ENCODE peak calls at places on chromosome 4, in eight cellular contexts. Y is fibroblast of lung, Z is left lung, G is heart right ventricle, L is ascending aorta, I is heart left ventricle, X is left ventricle myocardium inferior, W is RWPE2. P is an unnamed sample. For H3K4me1 and H3K9me3, the result is how much of the 10 kb centered on the place peaks cover.

GRCh38 chr4:23934915-23935314 is 45.1 kb upstream of the PPARGC1A start:
- DNase-seq in Z (no peak), Y (peak), L (no peak), X (peak), G (peak), W (no peak), I (peak), P (peak)

GRCh38 chr4:152239216-152239615 is 296.7 kb downstream of the FBXW7 start:
- DNase-seq in Z (no peak), W (no peak), X (no peak), Y (no peak), G (no peak), L (no peak), I (no peak), P (no peak)

GRCh38 chr4:101419324-101420135 is 72.2 kb upstream of the PPP3CA start:
- DNase-seq in Y (peak), W (no peak), Z (no peak), L (no peak), I (no peak), X (no peak), G (peak), P (no peak)

GRCh38 chr4:142703694-142704309 is 142.3 kb downstream of the INPP4B start:
- DNase-seq in G (no peak), Y (no peak), L (no peak), X (no peak), W (no peak), I (no peak), Z (no peak), P (no peak)

GRCh38 chr4:25865586-25865985 is 2.8 kb upstream of the SEL1L3 start:
- DNase-seq in X (no peak), Z (no peak), L (no peak), W (peak), Y (no peak), G (no peak), I (no peak), P (no peak)

GRCh38 chr4:98706200-98706813 is 47.9 kb upstream of the TSPAN5 start:
- DNase-seq in W (no peak), I (no peak), Z (no peak), L (no peak), Y (no peak), X (no peak), G (no peak), P (no peak)

GRCh38 chr4:16859031-16859430 is 39.4 kb downstream of the LDB2 start:
- DNase-seq in X (no peak), Y (no peak), L (no peak), W (no peak), I (no peak), G (no peak), Z (no peak), P (no peak)

GRCh38 chr4:54541426-54542118 is 116.2 kb upstream of the KIT start:
- DNase-seq in G (no peak), X (no peak), Y (no peak), I (no peak), L (no peak), W (no peak), Z (no peak), P (peak)

GRCh38 chr4:164215113-164215741 is 538.7 kb upstream of the SMIM31 start:
- DNase-seq in W (no peak), Z (no peak), Y (no peak), X (no peak), G (no peak), L (no peak), I (no peak), P (peak)

GRCh38 chr4:163755013-163755412 is 260.5 kb downstream of the TMA16 start:
- DNase-seq in W (no peak), Z (no peak), L (no peak), Y (peak), X (no peak), I (no peak), G (no peak), P (no peak)

GRCh38 chr4:141192564-141192963 is 28.1 kb upstream of the ZNF330 start:
- DNase-seq in L (no peak), Z (no peak), G (no peak), Y (no peak), W (no peak), I (no peak), X (no peak), P (no peak)

GRCh38 chr4:85823295-85823694 is 348.3 kb downstream of the ARHGAP24 start:
- DNase-seq in G (peak), W (no peak), X (no peak), I (peak), L (no peak), Z (no peak), Y (peak), P (peak)

GRCh38 chr4:113760094-113760851 is 1.3 kb downstream of the CAMK2D start:
- DNase-seq in W (no peak), I (peak), Y (peak), L (no peak), Z (peak), X (peak), G (no peak), P (peak)

GRCh38 chr4:120630432-120630831 is 292.1 kb downstream of the PRDM5 start:
- DNase-seq in Z (no peak), I (no peak), W (no peak), Y (peak), G (no peak), L (no peak), X (no peak), P (peak)

GRCh38 chr4:28256295-28256694 is 1395.7 kb downstream of the STIM2 start:
- DNase-seq in W (no peak), X (no peak), G (no peak), I (no peak), Z (no peak), Y (no peak), L (no peak), P (no peak)

GRCh38 chr4:15712214-15712613 is 9.3 kb downstream of the BST1 start:
- DNase-seq in Z (no peak), Y (no peak), I (no peak), W (no peak), G (no peak), L (no peak), X (no peak), P (no peak)

GRCh38 chr4:175215657-175216056 is 297.5 kb downstream of the ADAM29 start:
- DNase-seq in W (no peak), X (no peak), L (no peak), G (no peak), I (no peak), Z (no peak), Y (no peak), P (no peak)

GRCh38 chr4:136355970-136356369 is 1176.3 kb downstream of the PCDH18 start:
- DNase-seq in L (no peak), Y (no peak), W (no peak), I (no peak), Z (no peak), G (no peak), X (no peak), P (no peak)

GRCh38 chr4:124631760-124632159 is 80.8 kb downstream of the ANKRD50 start:
- DNase-seq in G (peak), I (no peak), X (no peak), L (no peak), Y (peak), Z (no peak), W (peak), P (peak)

GRCh38 chr4:148118628-148119027 is 323.6 kb downstream of the NR3C2 start:
- DNase-seq in Y (no peak), W (no peak), I (no peak), L (no peak), X (no peak), G (no peak), Z (no peak), P (peak)

GRCh38 chr4:186765673-186766546 is 42.3 kb upstream of the FAT1 start:
- DNase-seq in Z (no peak), L (no peak), X (no peak), I (no peak), G (no peak), W (peak), Y (no peak), P (peak)

GRCh38 chr4:184792950-184793555 is 32.7 kb downstream of the ACSL1 start:
- DNase-seq in Y (peak), W (peak), I (no peak), X (no peak), G (no peak), L (no peak), Z (no peak), P (peak)

GRCh38 chr4:13963601-13964000 is 336.1 kb upstream of the BOD1L1 start:
- DNase-seq in I (no peak), G (no peak), Y (peak), X (no peak), Z (no peak), L (no peak), W (no peak), P (no peak)

GRCh38 chr4:166421556-166422156 is 548.6 kb downstream of the TLL1 start:
- DNase-seq in W (no peak), Z (peak), I (no peak), X (no peak), Y (peak), L (no peak), G (no peak), P (no peak)

GRCh38 chr4:158938462-158939044 is 164.3 kb upstream of the RAPGEF2 start:
- DNase-seq in W (no peak), X (no peak), Z (no peak), G (no peak), Y (peak), I (no peak), L (no peak), P (no peak)

GRCh38 chr4:127162741-127163140 is 470.0 kb upstream of the INTU start:
- DNase-seq in I (no peak), G (no peak), X (no peak), L (no peak), W (no peak), Z (no peak), Y (peak), P (no peak)

GRCh38 chr4:36402008-36402758 is 120.8 kb downstream of the DTHD1 start:
- DNase-seq in Z (no peak), G (no peak), W (no peak), I (no peak), Y (no peak), X (no peak), L (no peak), P (no peak)

GRCh38 chr4:37648084-37648817 is 37.9 kb downstream of the RELL1 start:
- DNase-seq in Y (peak), W (peak), X (peak), Z (no peak), I (peak), L (no peak), G (peak), P (no peak)

GRCh38 chr4:73904491-73904890 is 35.3 kb downstream of the CXCL1 start:
- DNase-seq in L (no peak), W (no peak), Y (peak), I (no peak), X (peak), G (no peak), Z (no peak), P (no peak)

GRCh38 chr4:55184600-55185523 is 59.5 kb upstream of the KDR start:
- DNase-seq in Y (peak), W (no peak), Z (no peak), X (peak), L (no peak), I (peak), G (no peak), P (no peak)

DNA sequence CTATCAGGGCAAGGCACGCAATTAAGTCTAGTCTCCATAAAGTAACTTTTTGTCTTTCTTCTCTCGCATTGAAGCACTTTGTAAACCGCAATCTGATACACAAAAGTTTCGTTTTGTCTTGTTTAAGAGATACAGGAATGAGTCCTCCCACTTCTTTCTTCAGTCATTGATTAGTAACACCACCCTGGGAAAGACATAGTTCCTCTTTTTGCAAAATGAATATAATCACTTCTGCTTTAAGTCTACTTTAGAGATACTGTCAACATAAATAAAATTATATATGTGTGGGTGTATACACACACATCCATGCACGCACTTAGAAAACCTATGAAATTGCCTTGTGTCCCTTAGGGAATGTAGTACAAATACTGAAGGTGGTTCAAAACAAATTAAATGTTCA is 11.7 kb downstream of the COQ2 start:
- DNase-seq in I (no peak), G (no peak), X (no peak), Y (no peak), L (no peak), Z (no peak), W (no peak), P (no peak)
- H3K4me1 ChIP-seq in I (under half), G (under half), X (under half), Y (under half), L (under half), Z (under half), W (under half), P (under half)

GRCh38 chr4:38931125-38931524 is 63.5 kb downstream of the FAM114A1 start:
- DNase-seq in Y (no peak), L (no peak), W (no peak), X (no peak), G (no peak), Z (no peak), I (no peak), P (no peak)

GRCh38 chr4:38930696-38931095 is 63.1 kb downstream of the FAM114A1 start:
- DNase-seq in L (no peak), Z (no peak), Y (no peak), X (no peak), W (no peak), G (no peak), I (no peak), P (no peak)

GRCh38 chr4:38939150-38939549 is 71.5 kb downstream of the FAM114A1 start:
- DNase-seq in L (no peak), Y (no peak), X (no peak), W (no peak), G (no peak), Z (no peak), I (no peak), P (no peak)

GRCh38 chr4:38940476-38940875 is 72.9 kb downstream of the FAM114A1 start:
- DNase-seq in Y (no peak), I (no peak), X (no peak), Z (no peak), L (no peak), W (no peak), G (no peak), P (no peak)

GRCh38 chr4:38935391-38936073 is 67.9 kb downstream of the FAM114A1 start:
- DNase-seq in I (no peak), W (no peak), G (no peak), Y (no peak), X (no peak), Z (no peak), L (no peak), P (no peak)
- H3K9me3 ChIP-seq in I (under half), W (under half), G (under half), Y (under half), X (under half), Z (under half), L (under half), P (under half)

GRCh38 chr4:183107891-183108459 is 8.9 kb downstream of the WWC2 start:
- DNase-seq in Y (no peak), W (no peak), Z (no peak), X (no peak), G (no peak), I (no peak), L (no peak), P (no peak)
- H3K4me1 ChIP-seq in Y (under half), W (under half), Z (under half), X (under half), G (under half), I (under half), L (under half), P (under half)

DNA sequence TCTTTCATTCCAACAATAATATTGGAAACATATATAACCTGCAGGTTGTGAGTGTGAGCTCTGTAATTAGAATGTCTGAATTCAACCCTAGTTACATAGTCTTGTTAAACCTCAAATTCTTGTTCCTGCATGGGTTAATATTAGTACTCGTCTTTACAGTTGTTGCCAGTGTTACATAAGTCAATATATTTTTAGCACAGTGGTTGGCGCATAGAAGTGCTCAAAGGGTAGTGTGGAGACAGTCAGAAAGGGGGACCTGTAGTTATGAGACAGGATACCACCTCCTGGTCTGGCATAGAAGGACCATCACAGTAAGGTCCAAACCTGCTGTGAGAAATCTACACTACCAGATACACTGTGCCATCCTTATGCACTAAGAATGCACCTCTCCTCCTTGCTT is 1045.9 kb upstream of the SLIT2 start:
- DNase-seq in W (no peak), Z (no peak), G (no peak), X (no peak), Y (no peak), L (no peak), I (no peak), P (no peak)
- H3K9me3 ChIP-seq in W (under half), Z (under half), G (under half), X (under half), Y (under half), L (under half), I (under half), P (under half)

GRCh38 chr4:7049739-7050138 is 6.6 kb downstream of the TADA2B start:
- DNase-seq in G (no peak), Z (no peak), W (no peak), Y (no peak), L (no peak), I (no peak), X (no peak), P (no peak)
- H3K4me1 ChIP-seq in G (half or more), Z (under half), W (under half), Y (under half), L (under half), I (half or more), X (half or more), P (under half)

GRCh38 chr4:957231-957580 is 16.2 kb downstream of the DGKQ start:
- DNase-seq in Z (no peak), L (no peak), W (no peak), Y (no peak), X (no peak), I (no peak), G (no peak), P (no peak)
- H3K9me3 ChIP-seq in Z (under half), L (under half), W (under half), Y (under half), X (under half), I (under half), G (under half), P (under half)

GRCh38 chr4:88146891-88147290 is 11.5 kb downstream of the ABCG2 start:
- DNase-seq in L (no peak), W (no peak), Z (no peak), X (no peak), G (no peak), Y (no peak), I (no peak), P (no peak)
- H3K4me1 ChIP-seq in L (under half), W (under half), Z (under half), X (under half), G (under half), Y (under half), I (under half), P (under half)

DNA sequence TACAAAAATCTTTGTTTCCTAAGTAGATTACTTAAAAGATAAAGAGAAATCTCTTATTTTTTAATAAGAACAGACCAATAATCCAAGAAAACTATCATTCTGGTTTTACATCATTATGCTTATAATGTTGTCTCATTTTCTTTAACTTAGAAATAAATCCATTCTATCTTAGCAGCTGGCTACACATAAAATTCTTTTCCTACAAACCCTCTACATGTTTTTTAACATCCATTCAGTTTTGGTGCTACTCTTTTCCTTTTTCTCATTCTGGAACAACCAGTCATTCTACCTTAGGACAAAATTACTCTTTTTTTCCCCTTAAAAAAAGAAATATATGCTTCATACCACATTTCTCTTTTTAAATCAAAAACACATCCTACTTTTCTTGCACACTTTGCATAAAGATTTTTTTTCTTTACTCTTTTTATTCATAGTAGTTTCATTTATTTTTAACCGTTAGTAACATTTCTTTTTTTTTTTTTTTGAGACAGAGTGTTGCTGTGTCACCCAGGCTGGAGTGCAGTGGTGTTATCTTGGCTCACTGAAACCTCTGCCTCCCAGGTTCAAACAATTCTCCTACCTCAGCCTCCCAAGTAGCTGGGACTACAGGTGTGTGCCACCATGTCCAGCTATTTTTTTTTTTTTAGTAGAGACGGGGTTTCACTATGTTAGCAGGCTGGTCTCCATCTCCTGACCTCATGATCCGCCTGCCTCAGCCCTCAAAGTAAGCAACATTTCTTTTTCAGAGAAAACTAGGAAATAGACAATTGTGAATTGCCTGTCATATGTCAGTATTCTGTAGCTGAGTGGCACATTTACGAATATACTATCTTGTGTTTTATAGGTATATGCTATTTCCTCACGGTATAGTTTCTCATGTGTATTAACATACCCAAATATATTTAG is 562.8 kb downstream of the ADGRL3 start:
- DNase-seq in I (no peak), G (no peak), Z (no peak), Y (no peak), L (no peak), W (no peak), X (no peak), P (no peak)
- H3K9me3 ChIP-seq in I (under half), G (under half), Z (under half), Y (under half), L (under half), W (under half), X (under half), P (under half)

P was measured in SJCRH30.